ENCODE peak calls at places on chromosomes 5 and 9, in seven cellular contexts. One of them, this sample, is unnamed.

GRCh38 chr5:177598477-177598876 is 1.5 kb upstream of the B4GALT7 start:
- DNase-seq in H9: no peak
- DNase-seq in IMR-90: no peak
- DNase-seq in mesendoderm: no peak
- DNase-seq in trophoblast cell: no peak
- DNase-seq in H1: no peak
- DNase-seq in neuronal stem cell: no peak
- DNase-seq in this sample: no peak

GRCh38 chr5:27266184-27266583 is 227.8 kb upstream of the CDH9 start:
- DNase-seq in IMR-90: no peak
- DNase-seq in trophoblast cell: no peak
- DNase-seq in H1: no peak
- DNase-seq in H9: no peak
- DNase-seq in neuronal stem cell: no peak
- DNase-seq in mesendoderm: no peak
- DNase-seq in this sample: peak

GRCh38 chr9:121741198-121741918 is 89.9 kb downstream of the DAB2IP start:
- DNase-seq in H9: no peak
- DNase-seq in H1: no peak
- DNase-seq in neuronal stem cell: no peak
- DNase-seq in IMR-90: no peak
- DNase-seq in trophoblast cell: no peak
- DNase-seq in mesendoderm: peak
- DNase-seq in this sample: no peak

GRCh38 chr9:88523056-88523455 is 11.9 kb upstream of the NXNL2 start:
- DNase-seq in H9: no peak
- DNase-seq in trophoblast cell: no peak
- DNase-seq in neuronal stem cell: no peak
- DNase-seq in H1: no peak
- DNase-seq in mesendoderm: no peak
- DNase-seq in IMR-90: peak
- DNase-seq in this sample: peak

GRCh38 chr5:61884242-61884855 is 421.7 kb upstream of the KIF2A start:
- DNase-seq in trophoblast cell: no peak
- DNase-seq in IMR-90: no peak
- DNase-seq in mesendoderm: peak
- DNase-seq in H1: no peak
- DNase-seq in neuronal stem cell: no peak
- DNase-seq in H9: no peak
- DNase-seq in this sample: no peak

GRCh38 chr9:106869458-106869857 is 6.5 kb downstream of the ZNF462 start:
- DNase-seq in trophoblast cell: no peak
- DNase-seq in H1: no peak
- DNase-seq in neuronal stem cell: no peak
- DNase-seq in mesendoderm: no peak
- DNase-seq in IMR-90: peak
- DNase-seq in H9: no peak
- DNase-seq in this sample: no peak

GRCh38 chr5:125455041-125455440 is 708.6 kb upstream of the ZNF608 start:
- DNase-seq in H1: no peak
- DNase-seq in trophoblast cell: no peak
- DNase-seq in IMR-90: peak
- DNase-seq in neuronal stem cell: no peak
- DNase-seq in H9: no peak
- DNase-seq in mesendoderm: no peak
- DNase-seq in this sample: no peak

GRCh38 chr5:1842026-1842819 is 40.5 kb downstream of the IRX4 start:
- DNase-seq in trophoblast cell: no peak
- DNase-seq in mesendoderm: no peak
- DNase-seq in neuronal stem cell: no peak
- DNase-seq in H1: no peak
- DNase-seq in H9: no peak
- DNase-seq in IMR-90: no peak
- DNase-seq in this sample: no peak

GRCh38 chr9:123150708-123151503 is 117.4 kb downstream of the GPR21 start:
- DNase-seq in neuronal stem cell: no peak
- DNase-seq in IMR-90: peak
- DNase-seq in H1: no peak
- DNase-seq in trophoblast cell: no peak
- DNase-seq in mesendoderm: no peak
- DNase-seq in H9: no peak
- DNase-seq in this sample: no peak

GRCh38 chr5:38292228-38292627 is 33.9 kb downstream of the EGFLAM start:
- DNase-seq in mesendoderm: no peak
- DNase-seq in H1: no peak
- DNase-seq in neuronal stem cell: no peak
- DNase-seq in trophoblast cell: no peak
- DNase-seq in H9: no peak
- DNase-seq in IMR-90: no peak
- DNase-seq in this sample: no peak

GRCh38 chr5:150506571-150507282 is 1.2 kb upstream of the NDST1 start:
- DNase-seq in IMR-90: no peak
- DNase-seq in mesendoderm: no peak
- DNase-seq in H9: no peak
- DNase-seq in H1: no peak
- DNase-seq in trophoblast cell: no peak
- DNase-seq in neuronal stem cell: no peak
- DNase-seq in this sample: no peak

GRCh38 chr9:110559869-110560268 is 19.7 kb downstream of the SVEP1 start:
- DNase-seq in H9: no peak
- DNase-seq in H1: no peak
- DNase-seq in IMR-90: peak
- DNase-seq in neuronal stem cell: no peak
- DNase-seq in trophoblast cell: no peak
- DNase-seq in mesendoderm: no peak
- DNase-seq in this sample: no peak

GRCh38 chr5:67639311-67639710 is 442.7 kb upstream of the CD180 start:
- DNase-seq in H9: no peak
- DNase-seq in neuronal stem cell: no peak
- DNase-seq in trophoblast cell: no peak
- DNase-seq in mesendoderm: peak
- DNase-seq in H1: no peak
- DNase-seq in IMR-90: no peak
- DNase-seq in this sample: no peak

GRCh38 chr5:31901807-31902530 is 263.0 kb downstream of the PDZD2 start:
- DNase-seq in neuronal stem cell: no peak
- DNase-seq in mesendoderm: no peak
- DNase-seq in IMR-90: no peak
- DNase-seq in H9: no peak
- DNase-seq in trophoblast cell: no peak
- DNase-seq in H1: no peak
- DNase-seq in this sample: peak
- H3K4ac ChIP-seq in neuronal stem cell: no peak
- H3K4ac ChIP-seq in mesendoderm: no peak
- H3K4ac ChIP-seq in IMR-90: no peak
- H3K4ac ChIP-seq in H9: no peak
- H3K4ac ChIP-seq in trophoblast cell: no peak
- H3K4ac ChIP-seq in H1: no peak
- H3K4ac ChIP-seq in this sample: no peak

DNA sequence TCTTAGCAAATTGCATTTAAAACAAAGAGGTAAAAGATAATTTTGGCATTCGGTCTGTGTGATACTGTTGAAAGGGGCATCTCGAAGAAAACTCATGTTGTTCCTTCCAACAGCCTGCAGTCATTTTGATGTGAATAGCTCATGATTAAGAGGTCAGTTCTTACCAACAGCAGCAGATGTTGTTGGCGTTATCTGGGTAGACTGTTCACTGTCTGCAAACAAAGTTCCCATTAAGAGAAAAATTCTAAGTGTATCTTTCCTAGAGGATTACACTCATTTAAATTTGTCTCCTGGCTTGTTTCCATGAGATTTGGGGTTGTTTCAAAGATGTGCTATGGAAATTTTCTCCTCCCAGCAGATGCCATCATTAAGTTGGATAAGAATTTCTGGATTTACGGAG is 138.2 kb upstream of the RORB start:
- DNase-seq in mesendoderm: no peak
- DNase-seq in IMR-90: no peak
- DNase-seq in neuronal stem cell: no peak
- DNase-seq in H1: no peak
- DNase-seq in H9: no peak
- DNase-seq in trophoblast cell: no peak
- DNase-seq in this sample: no peak
- H3K4ac ChIP-seq in mesendoderm: no peak
- H3K4ac ChIP-seq in IMR-90: no peak
- H3K4ac ChIP-seq in neuronal stem cell: no peak
- H3K4ac ChIP-seq in H1: no peak
- H3K4ac ChIP-seq in H9: no peak
- H3K4ac ChIP-seq in trophoblast cell: no peak
- H3K4ac ChIP-seq in this sample: no peak

GRCh38 chr5:158209219-158209908 is 350.4 kb upstream of the CLINT1 start:
- DNase-seq in H9: no peak
- DNase-seq in IMR-90: no peak
- DNase-seq in trophoblast cell: no peak
- DNase-seq in neuronal stem cell: no peak
- DNase-seq in H1: no peak
- DNase-seq in mesendoderm: no peak
- DNase-seq in this sample: no peak

GRCh38 chr5:158212915-158213314 is 354.0 kb upstream of the CLINT1 start:
- DNase-seq in mesendoderm: peak
- DNase-seq in IMR-90: peak
- DNase-seq in H9: peak
- DNase-seq in trophoblast cell: no peak
- DNase-seq in H1: no peak
- DNase-seq in neuronal stem cell: no peak
- DNase-seq in this sample: no peak

GRCh38 chr5:158207733-158208132 is 348.8 kb upstream of the CLINT1 start:
- DNase-seq in mesendoderm: no peak
- DNase-seq in H1: no peak
- DNase-seq in trophoblast cell: no peak
- DNase-seq in neuronal stem cell: no peak
- DNase-seq in IMR-90: no peak
- DNase-seq in H9: no peak
- DNase-seq in this sample: no peak

DNA sequence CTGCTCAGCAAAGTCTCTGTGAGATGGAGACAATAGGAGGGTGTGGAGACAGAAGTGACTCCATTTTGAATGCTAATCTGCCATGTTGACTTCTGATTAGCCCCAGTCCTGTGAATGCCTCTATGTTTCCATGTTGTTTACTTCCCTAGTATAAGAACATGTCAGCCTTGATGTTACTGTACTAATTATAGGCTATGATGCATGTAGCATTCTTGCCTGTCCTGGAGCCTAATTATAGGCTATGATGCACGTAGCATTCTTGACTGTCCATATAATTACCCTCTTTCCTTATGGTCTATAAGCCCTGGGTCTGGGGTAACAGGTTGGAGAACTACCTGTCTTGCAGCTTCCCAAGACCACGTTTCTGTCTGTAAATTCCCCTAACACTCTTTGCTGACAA is 353.3 kb upstream of the CLINT1 start:
- DNase-seq in H1: no peak
- DNase-seq in mesendoderm: no peak
- DNase-seq in H9: no peak
- DNase-seq in trophoblast cell: no peak
- DNase-seq in IMR-90: no peak
- DNase-seq in neuronal stem cell: no peak
- DNase-seq in this sample: no peak
- H3K4ac ChIP-seq in H1: no peak
- H3K4ac ChIP-seq in mesendoderm: no peak
- H3K4ac ChIP-seq in H9: no peak
- H3K4ac ChIP-seq in trophoblast cell: no peak
- H3K4ac ChIP-seq in IMR-90: no peak
- H3K4ac ChIP-seq in neuronal stem cell: no peak
- H3K4ac ChIP-seq in this sample: no peak

DNA sequence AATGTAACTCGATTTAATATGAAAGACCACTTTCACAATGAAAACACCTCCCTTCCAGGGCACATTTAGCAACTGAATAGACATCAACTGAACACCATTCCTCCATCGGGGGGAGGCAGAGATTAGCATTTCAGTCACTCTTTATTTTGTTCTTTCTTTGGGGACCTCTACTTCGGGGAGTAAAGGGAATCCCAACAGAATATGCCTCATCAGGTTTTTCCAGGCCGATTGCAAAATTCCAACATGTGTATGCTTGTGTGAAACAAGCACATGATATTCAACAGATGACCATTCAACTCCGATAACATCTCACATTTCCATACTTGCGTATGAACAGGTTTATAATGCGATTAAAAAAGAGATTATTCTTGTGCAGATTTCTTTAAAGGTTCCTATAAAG is 124.2 kb upstream of the RETREG1 start:
- DNase-seq in H9: peak
- DNase-seq in mesendoderm: no peak
- DNase-seq in neuronal stem cell: no peak
- DNase-seq in IMR-90: peak
- DNase-seq in H1: no peak
- DNase-seq in trophoblast cell: no peak
- DNase-seq in this sample: peak
- H3K4ac ChIP-seq in H9: no peak
- H3K4ac ChIP-seq in mesendoderm: no peak
- H3K4ac ChIP-seq in neuronal stem cell: no peak
- H3K4ac ChIP-seq in IMR-90: no peak
- H3K4ac ChIP-seq in H1: no peak
- H3K4ac ChIP-seq in trophoblast cell: no peak
- H3K4ac ChIP-seq in this sample: no peak

DNA sequence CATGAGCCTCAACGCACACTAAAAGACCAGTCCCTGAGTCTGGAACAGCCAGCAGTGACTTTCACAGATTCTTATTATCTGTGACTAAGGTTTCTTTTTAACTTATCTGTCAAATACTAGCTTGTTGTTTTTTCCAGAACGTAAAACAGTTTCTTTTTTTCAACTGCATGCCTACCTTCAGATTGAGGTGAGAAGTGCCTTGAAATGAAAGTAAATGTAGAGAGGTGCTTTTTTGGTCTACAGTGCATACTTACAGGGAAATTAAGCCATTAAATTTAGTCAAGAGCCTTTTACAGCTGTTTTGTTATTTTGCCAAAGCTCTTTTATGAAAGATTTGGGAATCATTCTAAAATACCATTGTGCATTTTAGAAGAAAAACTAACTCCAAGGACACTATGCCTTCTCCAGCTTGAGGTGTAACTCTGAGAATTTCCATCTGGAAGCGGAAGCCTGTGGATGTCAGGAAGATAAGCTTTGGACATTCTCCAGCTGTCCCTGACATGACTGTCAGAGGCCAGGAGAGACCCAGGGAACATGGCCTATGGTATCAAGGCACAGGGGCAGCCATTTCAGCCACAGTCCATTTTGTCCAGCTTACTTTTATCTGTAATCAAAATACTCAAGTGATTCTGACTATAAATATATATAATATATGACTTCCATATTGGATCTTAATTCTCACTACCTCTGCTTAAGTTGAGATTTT is 230.3 kb downstream of the GLIS3 start:
- DNase-seq in IMR-90: no peak
- DNase-seq in neuronal stem cell: no peak
- DNase-seq in H1: no peak
- DNase-seq in H9: no peak
- DNase-seq in mesendoderm: no peak
- DNase-seq in trophoblast cell: no peak
- DNase-seq in this sample: peak
- H3K4ac ChIP-seq in IMR-90: no peak
- H3K4ac ChIP-seq in neuronal stem cell: no peak
- H3K4ac ChIP-seq in H1: no peak
- H3K4ac ChIP-seq in H9: no peak
- H3K4ac ChIP-seq in mesendoderm: no peak
- H3K4ac ChIP-seq in trophoblast cell: no peak
- H3K4ac ChIP-seq in this sample: no peak

GRCh38 chr9:4400731-4401130 is 89.5 kb upstream of the SLC1A1 start:
- DNase-seq in IMR-90: no peak
- DNase-seq in H1: no peak
- DNase-seq in mesendoderm: no peak
- DNase-seq in neuronal stem cell: no peak
- DNase-seq in H9: no peak
- DNase-seq in trophoblast cell: peak
- DNase-seq in this sample: no peak
- H3K4ac ChIP-seq in IMR-90: no peak
- H3K4ac ChIP-seq in H1: no peak
- H3K4ac ChIP-seq in mesendoderm: no peak
- H3K4ac ChIP-seq in neuronal stem cell: no peak
- H3K4ac ChIP-seq in H9: no peak
- H3K4ac ChIP-seq in trophoblast cell: no peak
- H3K4ac ChIP-seq in this sample: no peak

This sample was measured in mesenchymal stem cell.